ENCODE peak calls at places on chromosomes 4 and X, in four cellular contexts. U, Y, J and X are unnamed samples.

GRCh38 chrX:54063361-54063760 is 19.1 kb upstream of the PHF8 start:
- DNase-seq in J (no peak), Y (no peak), U (no peak), X (no peak)

GRCh38 chr4:112312610-112313239 is 15.6 kb downstream of the ALPK1 start:
- DNase-seq in J (no peak), U (no peak), Y (no peak), X (no peak)

GRCh38 chr4:4791299-4791798 is 68.1 kb upstream of the MSX1 start:
- DNase-seq in U (no peak), J (no peak), Y (no peak), X (no peak)

GRCh38 chr4:185590982-185591381 is 55.7 kb upstream of the PDLIM3 start:
- DNase-seq in U (no peak), J (no peak), Y (no peak), X (no peak)

GRCh38 chr4:149531861-149532260 is 283.8 kb downstream of the IQCM start:
- DNase-seq in J (no peak), U (no peak), Y (no peak), X (no peak)

GRCh38 chr4:74682567-74683359 is 111.6 kb downstream of the BTC start:
- DNase-seq in J (no peak), Y (no peak), U (no peak), X (no peak)

GRCh38 chr4:31307026-31307425 is 586.9 kb downstream of the PCDH7 start:
- DNase-seq in U (no peak), Y (no peak), J (no peak), X (no peak)

GRCh38 chrX:32948130-32948529 is 263.2 kb downstream of the DMD start:
- DNase-seq in U (no peak), Y (no peak), J (no peak), X (no peak)

GRCh38 chrX:13691845-13692334 is 3.0 kb downstream of the RAB9A start:
- DNase-seq in U (no peak), J (no peak), Y (no peak), X (no peak)

GRCh38 chrX:134761788-134762187 is 103.5 kb upstream of the PLAC1 start:
- DNase-seq in Y (no peak), J (no peak), U (no peak), X (no peak)

GRCh38 chrX:21725498-21725897 is 32.4 kb downstream of the SMPX start:
- DNase-seq in U (no peak), J (no peak), Y (no peak), X (no peak)

GRCh38 chrX:71941771-71942170 is 31.1 kb downstream of the NHSL2 start:
- DNase-seq in J (peak; percentile 91), Y (no peak), U (no peak), X (no peak)

GRCh38 chrX:46477435-46477834 is 67.8 kb downstream of the ZNF674 start:
- DNase-seq in Y (no peak), J (no peak), U (no peak), X (no peak)

GRCh38 chrX:49273181-49273727 is 3.7 kb downstream of the PPP1R3F start:
- DNase-seq in J (peak; percentile 13), Y (no peak), U (peak; percentile 10), X (no peak)

GRCh38 chr4:146370841-146371240 is 150.9 kb downstream of the SLC10A7 start:
- DNase-seq in J (no peak), U (no peak), Y (no peak), X (no peak)

GRCh38 chrX:7582191-7582590 is 260.8 kb upstream of the VCX start:
- DNase-seq in U (no peak), Y (no peak), J (no peak), X (no peak)

GRCh38 chrX:1491851-1492349 is 39.2 kb upstream of the ASMTL start:
- DNase-seq in Y (no peak), J (peak; percentile 39), U (no peak), X (peak; percentile 34)

GRCh38 chrX:147978931-147979330 is 2.2 kb upstream of the FMR1NB start:
- DNase-seq in Y (no peak), J (no peak), U (no peak), X (no peak)

GRCh38 chrX:108437789-108438623 is at the start of gene COL4A6:
- DNase-seq in J (no peak), Y (peak; percentile 27), U (peak; percentile 53), X (peak; percentile 19)

GRCh38 chrX:150455220-150455618 is 92.1 kb downstream of the MAMLD1 start:
- DNase-seq in J (no peak), U (no peak), Y (no peak), X (no peak)

GRCh38 chr4:139470997-139471665 is 17.2 kb downstream of the RAB33B start:
- DNase-seq in Y (peak; percentile 48), U (no peak), J (no peak), X (no peak)

GRCh38 chr4:143554728-143555597 is 41.5 kb downstream of the SMARCA5 start:
- DNase-seq in J (no peak), U (no peak), Y (no peak), X (no peak)

GRCh38 chr4:77367638-77368037 is 210.6 kb downstream of the CCNG2 start:
- DNase-seq in U (no peak), J (no peak), Y (no peak), X (no peak)

GRCh38 chr4:71344067-71344466 is 5.2 kb downstream of the SLC4A4 start:
- DNase-seq in U (no peak), Y (no peak), J (no peak), X (no peak)

GRCh38 chr4:152921284-152921683 is 14.8 kb upstream of the FHDC1 start:
- DNase-seq in U (no peak), Y (no peak), J (no peak), X (no peak)

DNA sequence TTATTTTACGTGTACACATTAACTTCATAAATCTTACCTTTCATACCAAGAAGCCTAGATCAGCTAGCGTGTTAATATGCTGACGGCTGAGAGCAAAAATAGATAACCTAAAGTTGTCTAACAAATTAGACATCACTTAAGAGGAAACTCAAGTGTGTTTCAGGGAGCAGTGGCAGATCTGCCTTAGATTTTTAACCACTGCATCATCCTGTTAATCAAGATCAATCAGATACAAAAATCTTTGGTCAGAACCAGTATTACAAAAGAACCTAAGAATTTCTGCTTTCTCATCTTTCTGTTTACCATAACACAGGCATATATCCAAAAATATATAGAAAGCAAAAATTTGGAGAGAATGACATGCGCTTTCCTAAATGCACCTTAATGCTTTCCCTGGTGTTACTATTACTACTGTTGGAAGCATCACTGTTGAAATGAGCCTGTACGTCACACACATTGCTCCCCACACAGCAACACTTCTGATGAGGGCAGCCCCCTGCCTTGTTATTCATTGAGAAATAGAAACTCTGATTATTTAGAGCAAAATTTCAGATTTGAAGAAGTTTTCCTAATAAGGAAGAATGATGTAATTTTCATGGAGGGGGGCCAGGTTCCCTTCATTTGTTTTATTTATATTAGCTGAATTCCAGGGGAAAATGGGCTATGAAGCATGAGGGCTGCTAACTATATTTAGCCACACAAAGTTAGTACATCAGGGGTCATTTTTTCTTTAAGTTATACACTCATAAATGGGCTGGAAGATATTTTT is 152.3 kb downstream of the CBR4 start:
- DNase-seq in Y (no peak), J (no peak), U (no peak), X (no peak)
- H3K4me1 ChIP-seq in Y (peaks cover 47% of the 10 kb centered on the region), J (peaks cover 96% of the 10 kb centered on the region), U (no peaks in the 10 kb centered on the region), X (no peaks in the 10 kb centered on the region)

GRCh38 chrX:29851971-29852605 is 363.3 kb upstream of the MAGEB2 start:
- DNase-seq in J (no peak), Y (no peak), U (no peak), X (no peak)
- TF ChIP-seq CTCF in J (no peak), Y (no peak), U (no peak), X (no peak)

DNA sequence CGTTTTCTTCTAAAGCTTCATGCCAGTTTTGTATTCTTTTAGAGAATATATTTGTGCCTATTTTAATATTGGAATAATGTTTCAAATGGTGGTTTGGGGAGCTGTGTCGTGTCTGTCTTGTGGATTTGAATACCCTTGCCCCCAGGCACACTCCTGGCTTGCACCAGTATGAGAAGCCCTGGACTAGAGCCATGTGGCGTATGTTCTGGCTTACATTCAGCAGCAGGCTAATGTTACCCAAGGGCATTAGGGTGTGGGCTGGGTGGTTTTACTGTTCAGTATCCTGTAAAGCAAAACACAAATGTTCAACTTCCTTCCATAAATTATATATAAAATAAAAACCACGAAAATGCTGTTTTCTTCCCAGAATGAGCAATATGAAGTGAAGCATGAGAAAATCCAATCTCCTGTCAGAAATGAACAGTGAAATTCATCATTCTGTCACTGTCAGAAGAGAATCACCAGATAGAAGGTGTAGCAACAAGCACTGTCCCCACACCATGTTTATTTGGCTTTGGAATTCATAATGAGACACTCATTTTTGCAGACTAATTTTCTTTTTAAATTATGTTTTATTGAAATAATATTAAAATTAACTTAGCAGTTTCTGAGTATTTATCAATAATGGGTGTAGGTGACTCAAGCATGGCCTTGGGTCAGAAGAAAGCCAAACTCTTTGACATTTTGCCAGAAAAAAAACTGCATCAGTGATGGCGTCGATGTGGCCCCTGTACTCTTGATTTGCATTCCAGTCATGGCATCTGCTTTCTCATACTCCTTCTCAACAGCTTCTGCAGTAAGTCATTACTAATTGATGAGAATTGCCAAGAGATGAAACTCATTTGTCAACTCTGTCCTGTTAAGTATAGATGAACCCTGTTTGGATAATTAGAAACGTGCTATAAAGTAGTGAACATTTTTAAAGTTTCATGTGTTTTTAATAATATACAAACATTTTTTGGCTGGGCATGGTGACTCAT is 43.8 kb downstream of the WWC2 start:
- DNase-seq in Y (no peak), J (peak; percentile 81), U (peak; percentile 61), X (peak; percentile 85)
- H3K27ac ChIP-seq in Y (no peak overlapping the region), J (peak overlapping the region; percentile 10), U (no peak overlapping the region), X (no peak overlapping the region)

GRCh38 chr4:181479145-181479544 is 764.1 kb upstream of the TENM3 start:
- DNase-seq in J (no peak), Y (no peak), U (no peak), X (no peak)
- H3K4me1 ChIP-seq in J (no peaks in the 10 kb centered on the region), Y (no peaks in the 10 kb centered on the region), U (no peaks in the 10 kb centered on the region), X (no peaks in the 10 kb centered on the region)

DNA sequence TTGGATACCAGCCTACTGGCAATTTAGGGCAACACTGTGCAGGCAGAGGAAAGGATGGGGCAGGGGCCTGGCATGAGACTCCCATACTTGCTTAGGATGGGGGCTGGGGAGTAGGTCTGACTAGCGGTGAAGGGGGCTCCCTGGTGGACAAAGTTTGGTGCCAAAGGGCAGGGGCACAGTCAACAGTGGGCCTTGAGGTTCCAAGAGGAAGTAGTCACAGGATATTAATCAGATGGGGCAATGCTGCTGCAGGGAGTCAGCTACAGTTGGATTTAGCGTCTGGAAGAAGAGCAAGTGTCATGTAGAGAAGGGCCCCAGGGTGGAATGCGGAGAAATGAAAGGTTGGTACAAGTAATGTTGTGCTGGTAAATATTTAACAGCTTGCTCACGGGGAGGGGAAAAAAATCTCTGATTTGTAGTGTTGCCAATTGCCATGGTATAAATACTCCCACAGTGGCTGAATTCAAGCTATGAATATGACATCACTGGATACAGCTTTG is 139.4 kb downstream of the PJA1 start:
- DNase-seq in U (no peak), Y (no peak), J (no peak), X (no peak)
- TF ChIP-seq CTCF in U (no peak), Y (no peak), J (no peak), X (no peak)

GRCh38 chr4:120055795-120056194 is 10.9 kb downstream of the MAD2L1 start:
- DNase-seq in J (no peak), U (no peak), Y (no peak), X (no peak)
- H3K27ac ChIP-seq in J (no peak overlapping the region), U (no peak overlapping the region), Y (no peak overlapping the region), X (no peak overlapping the region)

GRCh38 chrX:44937606-44938005 is 64.6 kb downstream of the KDM6A start:
- DNase-seq in J (no peak), Y (no peak), U (no peak), X (no peak)
- H3K4me1 ChIP-seq in J (peaks cover 16% of the 10 kb centered on the region), Y (no peaks in the 10 kb centered on the region), U (peaks cover 8% of the 10 kb centered on the region), X (peaks cover 4% of the 10 kb centered on the region)

GRCh38 chr4:181301735-181302380 is 941.3 kb upstream of the TENM3 start:
- DNase-seq in J (no peak), U (peak; percentile 78), Y (peak; percentile 58), X (peak; percentile 55)
- TF ChIP-seq CTCF in J (no peak), U (peak; percentile 34), Y (peak; percentile 49), X (peak; percentile 75)